ENCODE peak calls at places on chromosomes 6 and 20, in six cellular contexts. One of them, this sample, is unnamed.
A peak's percentile ranks its signal among the peaks of the same experiment; 100 is the strongest.

GRCh38 chr20:45944151-45944964 is 9.9 kb downstream of the PCIF1 start:
- ATAC-seq in left lung: peak; percentile 14
- ATAC-seq in lower lobe of right lung: no peak
- ATAC-seq in CD4-positive, CD25-positive, alpha-beta regulatory T cell: no peak
- ATAC-seq in heart right ventricle: no peak
- ATAC-seq in naive thymus-derived CD4-positive, alpha-beta T cell: peak; percentile 41
- ATAC-seq in this sample: no peak

GRCh38 chr6:134774244-134774643 is 175.7 kb downstream of the ALDH8A1 start:
- ATAC-seq in left lung: no peak
- ATAC-seq in heart right ventricle: no peak
- ATAC-seq in lower lobe of right lung: no peak
- ATAC-seq in CD4-positive, CD25-positive, alpha-beta regulatory T cell: no peak
- ATAC-seq in naive thymus-derived CD4-positive, alpha-beta T cell: no peak
- ATAC-seq in this sample: no peak

GRCh38 chr6:81906709-81907204 is 154.3 kb upstream of the TENT5A start:
- ATAC-seq in CD4-positive, CD25-positive, alpha-beta regulatory T cell: no peak
- ATAC-seq in left lung: no peak
- ATAC-seq in lower lobe of right lung: no peak
- ATAC-seq in heart right ventricle: peak; percentile 76
- ATAC-seq in naive thymus-derived CD4-positive, alpha-beta T cell: no peak
- ATAC-seq in this sample: no peak

GRCh38 chr20:38231786-38232130 is 28.8 kb downstream of the KIAA1755 start:
- ATAC-seq in CD4-positive, CD25-positive, alpha-beta regulatory T cell: no peak
- ATAC-seq in naive thymus-derived CD4-positive, alpha-beta T cell: no peak
- ATAC-seq in left lung: peak; percentile 58
- ATAC-seq in heart right ventricle: peak; percentile 72
- ATAC-seq in lower lobe of right lung: peak; percentile 21
- ATAC-seq in this sample: peak; percentile 74

GRCh38 chr20:15491564-15491963 is 1081.7 kb downstream of the KIF16B start:
- ATAC-seq in left lung: peak; percentile 64
- ATAC-seq in naive thymus-derived CD4-positive, alpha-beta T cell: no peak
- ATAC-seq in lower lobe of right lung: peak; percentile 48
- ATAC-seq in CD4-positive, CD25-positive, alpha-beta regulatory T cell: no peak
- ATAC-seq in heart right ventricle: no peak
- ATAC-seq in this sample: no peak

GRCh38 chr20:35849726-35850125 is 77.9 kb downstream of the PHF20 start:
- ATAC-seq in CD4-positive, CD25-positive, alpha-beta regulatory T cell: no peak
- ATAC-seq in lower lobe of right lung: no peak
- ATAC-seq in heart right ventricle: no peak
- ATAC-seq in naive thymus-derived CD4-positive, alpha-beta T cell: no peak
- ATAC-seq in left lung: no peak
- ATAC-seq in this sample: no peak

GRCh38 chr20:775679-776135 is 7.4 kb upstream of the SLC52A3 start:
- ATAC-seq in CD4-positive, CD25-positive, alpha-beta regulatory T cell: no peak
- ATAC-seq in lower lobe of right lung: no peak
- ATAC-seq in left lung: peak; percentile 62
- ATAC-seq in heart right ventricle: peak; percentile 70
- ATAC-seq in naive thymus-derived CD4-positive, alpha-beta T cell: no peak
- ATAC-seq in this sample: no peak

GRCh38 chr6:130858498-130859160 is 31.4 kb downstream of the SMLR1 start:
- ATAC-seq in lower lobe of right lung: no peak
- ATAC-seq in naive thymus-derived CD4-positive, alpha-beta T cell: no peak
- ATAC-seq in heart right ventricle: no peak
- ATAC-seq in CD4-positive, CD25-positive, alpha-beta regulatory T cell: no peak
- ATAC-seq in left lung: no peak
- ATAC-seq in this sample: no peak

GRCh38 chr6:121523628-121524027 is 88.2 kb downstream of the GJA1 start:
- ATAC-seq in heart right ventricle: no peak
- ATAC-seq in naive thymus-derived CD4-positive, alpha-beta T cell: no peak
- ATAC-seq in left lung: no peak
- ATAC-seq in lower lobe of right lung: no peak
- ATAC-seq in CD4-positive, CD25-positive, alpha-beta regulatory T cell: no peak
- ATAC-seq in this sample: no peak

GRCh38 chr20:9070304-9070703 is 1.4 kb downstream of the PLCB4 start:
- ATAC-seq in naive thymus-derived CD4-positive, alpha-beta T cell: no peak
- ATAC-seq in heart right ventricle: no peak
- ATAC-seq in left lung: no peak
- ATAC-seq in CD4-positive, CD25-positive, alpha-beta regulatory T cell: no peak
- ATAC-seq in lower lobe of right lung: no peak
- ATAC-seq in this sample: no peak

GRCh38 chr20:56429941-56430340 is 17.9 kb downstream of the CASS4 start:
- ATAC-seq in heart right ventricle: no peak
- ATAC-seq in lower lobe of right lung: no peak
- ATAC-seq in CD4-positive, CD25-positive, alpha-beta regulatory T cell: no peak
- ATAC-seq in naive thymus-derived CD4-positive, alpha-beta T cell: no peak
- ATAC-seq in left lung: no peak
- ATAC-seq in this sample: no peak

GRCh38 chr20:29119141-29119540 is 2138.3 kb upstream of the DEFB115 start:
- ATAC-seq in CD4-positive, CD25-positive, alpha-beta regulatory T cell: no peak
- ATAC-seq in naive thymus-derived CD4-positive, alpha-beta T cell: no peak
- ATAC-seq in heart right ventricle: no peak
- ATAC-seq in lower lobe of right lung: no peak
- ATAC-seq in left lung: no peak
- ATAC-seq in this sample: no peak

GRCh38 chr6:2038096-2038495 is 207.3 kb downstream of the GMDS start:
- ATAC-seq in heart right ventricle: no peak
- ATAC-seq in left lung: peak; percentile 40
- ATAC-seq in CD4-positive, CD25-positive, alpha-beta regulatory T cell: peak; percentile 81
- ATAC-seq in naive thymus-derived CD4-positive, alpha-beta T cell: peak; percentile 92
- ATAC-seq in lower lobe of right lung: peak; percentile 44
- ATAC-seq in this sample: no peak

GRCh38 chr6:73471686-73472290 is 10.3 kb downstream of the MTO1 start:
- ATAC-seq in CD4-positive, CD25-positive, alpha-beta regulatory T cell: no peak
- ATAC-seq in naive thymus-derived CD4-positive, alpha-beta T cell: no peak
- ATAC-seq in lower lobe of right lung: no peak
- ATAC-seq in heart right ventricle: no peak
- ATAC-seq in left lung: no peak
- ATAC-seq in this sample: no peak

GRCh38 chr6:118708736-118709135 is 57.3 kb upstream of the CEP85L start:
- ATAC-seq in heart right ventricle: no peak
- ATAC-seq in left lung: no peak
- ATAC-seq in lower lobe of right lung: no peak
- ATAC-seq in naive thymus-derived CD4-positive, alpha-beta T cell: no peak
- ATAC-seq in CD4-positive, CD25-positive, alpha-beta regulatory T cell: no peak
- ATAC-seq in this sample: no peak

GRCh38 chr6:23529902-23530301 is 596.1 kb upstream of the NRSN1 start:
- ATAC-seq in left lung: no peak
- ATAC-seq in lower lobe of right lung: no peak
- ATAC-seq in naive thymus-derived CD4-positive, alpha-beta T cell: no peak
- ATAC-seq in CD4-positive, CD25-positive, alpha-beta regulatory T cell: no peak
- ATAC-seq in heart right ventricle: no peak
- ATAC-seq in this sample: no peak

GRCh38 chr6:157284738-157285421 is 38.4 kb downstream of the TMEM242 start:
- ATAC-seq in naive thymus-derived CD4-positive, alpha-beta T cell: no peak
- ATAC-seq in lower lobe of right lung: no peak
- ATAC-seq in left lung: no peak
- ATAC-seq in heart right ventricle: no peak
- ATAC-seq in CD4-positive, CD25-positive, alpha-beta regulatory T cell: no peak
- ATAC-seq in this sample: no peak

GRCh38 chr6:167682546-167683027 is 144.1 kb upstream of the AFDN start:
- ATAC-seq in left lung: no peak
- ATAC-seq in naive thymus-derived CD4-positive, alpha-beta T cell: no peak
- ATAC-seq in heart right ventricle: peak; percentile 3
- ATAC-seq in lower lobe of right lung: no peak
- ATAC-seq in CD4-positive, CD25-positive, alpha-beta regulatory T cell: no peak
- ATAC-seq in this sample: no peak

GRCh38 chr6:126077810-126078791 is 91.8 kb downstream of the TRMT11 start:
- ATAC-seq in left lung: peak; percentile 34
- ATAC-seq in naive thymus-derived CD4-positive, alpha-beta T cell: no peak
- ATAC-seq in CD4-positive, CD25-positive, alpha-beta regulatory T cell: no peak
- ATAC-seq in lower lobe of right lung: peak; percentile 65
- ATAC-seq in heart right ventricle: no peak
- ATAC-seq in this sample: peak; percentile 86

GRCh38 chr6:7615611-7616383 is 25.8 kb downstream of the SNRNP48 start:
- ATAC-seq in naive thymus-derived CD4-positive, alpha-beta T cell: peak; percentile 51
- ATAC-seq in left lung: peak; percentile 82
- ATAC-seq in heart right ventricle: peak; percentile 75
- ATAC-seq in lower lobe of right lung: peak; percentile 68
- ATAC-seq in CD4-positive, CD25-positive, alpha-beta regulatory T cell: no peak
- ATAC-seq in this sample: no peak

GRCh38 chr20:14488756-14489479 is 151.5 kb upstream of the FLRT3 start:
- ATAC-seq in heart right ventricle: no peak
- ATAC-seq in left lung: no peak
- ATAC-seq in lower lobe of right lung: no peak
- ATAC-seq in CD4-positive, CD25-positive, alpha-beta regulatory T cell: no peak
- ATAC-seq in naive thymus-derived CD4-positive, alpha-beta T cell: no peak
- ATAC-seq in this sample: no peak

GRCh38 chr20:12936020-12936419 is 72.8 kb upstream of the SPTLC3 start:
- ATAC-seq in heart right ventricle: no peak
- ATAC-seq in naive thymus-derived CD4-positive, alpha-beta T cell: no peak
- ATAC-seq in left lung: peak; percentile 43
- ATAC-seq in lower lobe of right lung: no peak
- ATAC-seq in CD4-positive, CD25-positive, alpha-beta regulatory T cell: no peak
- ATAC-seq in this sample: no peak

GRCh38 chr6:108767418-108768175 is 80.6 kb upstream of the ARMC2 start:
- ATAC-seq in CD4-positive, CD25-positive, alpha-beta regulatory T cell: no peak
- ATAC-seq in heart right ventricle: no peak
- ATAC-seq in left lung: peak; percentile 81
- ATAC-seq in naive thymus-derived CD4-positive, alpha-beta T cell: no peak
- ATAC-seq in lower lobe of right lung: peak; percentile 46
- ATAC-seq in this sample: no peak

GRCh38 chr6:34358389-34358906 is 34.0 kb downstream of the NUDT3 start:
- ATAC-seq in lower lobe of right lung: no peak
- ATAC-seq in CD4-positive, CD25-positive, alpha-beta regulatory T cell: no peak
- ATAC-seq in heart right ventricle: peak; percentile 55
- ATAC-seq in left lung: no peak
- ATAC-seq in naive thymus-derived CD4-positive, alpha-beta T cell: no peak
- ATAC-seq in this sample: no peak

GRCh38 chr20:53911301-53911700 is 159.1 kb downstream of the BCAS1 start:
- ATAC-seq in naive thymus-derived CD4-positive, alpha-beta T cell: no peak
- ATAC-seq in lower lobe of right lung: no peak
- ATAC-seq in left lung: no peak
- ATAC-seq in CD4-positive, CD25-positive, alpha-beta regulatory T cell: no peak
- ATAC-seq in heart right ventricle: no peak
- ATAC-seq in this sample: no peak
- H3K4me1 ChIP-seq in naive thymus-derived CD4-positive, alpha-beta T cell: peaks cover 5% of the 10 kb centered on the region
- H3K4me1 ChIP-seq in lower lobe of right lung: peaks cover 23% of the 10 kb centered on the region
- H3K4me1 ChIP-seq in left lung: peaks cover under 1% of the 10 kb centered on the region
- H3K4me1 ChIP-seq in CD4-positive, CD25-positive, alpha-beta regulatory T cell: peaks cover 15% of the 10 kb centered on the region
- H3K4me1 ChIP-seq in heart right ventricle: peaks cover 13% of the 10 kb centered on the region
- H3K4me1 ChIP-seq in this sample: peaks cover 4% of the 10 kb centered on the region

GRCh38 chr6:3424185-3424927 is 32.5 kb downstream of the SLC22A23 start:
- ATAC-seq in lower lobe of right lung: no peak
- ATAC-seq in naive thymus-derived CD4-positive, alpha-beta T cell: no peak
- ATAC-seq in left lung: no peak
- ATAC-seq in heart right ventricle: no peak
- ATAC-seq in CD4-positive, CD25-positive, alpha-beta regulatory T cell: no peak
- ATAC-seq in this sample: no peak

GRCh38 chr6:3422457-3422816 is 34.4 kb downstream of the SLC22A23 start:
- ATAC-seq in left lung: no peak
- ATAC-seq in lower lobe of right lung: no peak
- ATAC-seq in heart right ventricle: no peak
- ATAC-seq in CD4-positive, CD25-positive, alpha-beta regulatory T cell: no peak
- ATAC-seq in naive thymus-derived CD4-positive, alpha-beta T cell: no peak
- ATAC-seq in this sample: no peak

GRCh38 chr6:3425574-3425973 is 31.3 kb downstream of the SLC22A23 start:
- ATAC-seq in left lung: no peak
- ATAC-seq in naive thymus-derived CD4-positive, alpha-beta T cell: no peak
- ATAC-seq in heart right ventricle: no peak
- ATAC-seq in lower lobe of right lung: no peak
- ATAC-seq in CD4-positive, CD25-positive, alpha-beta regulatory T cell: no peak
- ATAC-seq in this sample: no peak

GRCh38 chr6:3421763-3422456 is 34.9 kb downstream of the SLC22A23 start:
- ATAC-seq in left lung: peak; percentile 13
- ATAC-seq in lower lobe of right lung: no peak
- ATAC-seq in heart right ventricle: no peak
- ATAC-seq in naive thymus-derived CD4-positive, alpha-beta T cell: no peak
- ATAC-seq in CD4-positive, CD25-positive, alpha-beta regulatory T cell: no peak
- ATAC-seq in this sample: no peak

GRCh38 chr6:3423439-3424184 is 33.2 kb downstream of the SLC22A23 start:
- ATAC-seq in CD4-positive, CD25-positive, alpha-beta regulatory T cell: no peak
- ATAC-seq in left lung: no peak
- ATAC-seq in naive thymus-derived CD4-positive, alpha-beta T cell: no peak
- ATAC-seq in heart right ventricle: no peak
- ATAC-seq in lower lobe of right lung: no peak
- ATAC-seq in this sample: no peak
- H3K4me1 ChIP-seq in CD4-positive, CD25-positive, alpha-beta regulatory T cell: no peaks in the 10 kb centered on the region
- H3K4me1 ChIP-seq in left lung: no peaks in the 10 kb centered on the region
- H3K4me1 ChIP-seq in naive thymus-derived CD4-positive, alpha-beta T cell: no peaks in the 10 kb centered on the region
- H3K4me1 ChIP-seq in heart right ventricle: peaks cover 7% of the 10 kb centered on the region
- H3K4me1 ChIP-seq in lower lobe of right lung: peaks cover 15% of the 10 kb centered on the region
- H3K4me1 ChIP-seq in this sample: peaks cover 25% of the 10 kb centered on the region

DNA sequence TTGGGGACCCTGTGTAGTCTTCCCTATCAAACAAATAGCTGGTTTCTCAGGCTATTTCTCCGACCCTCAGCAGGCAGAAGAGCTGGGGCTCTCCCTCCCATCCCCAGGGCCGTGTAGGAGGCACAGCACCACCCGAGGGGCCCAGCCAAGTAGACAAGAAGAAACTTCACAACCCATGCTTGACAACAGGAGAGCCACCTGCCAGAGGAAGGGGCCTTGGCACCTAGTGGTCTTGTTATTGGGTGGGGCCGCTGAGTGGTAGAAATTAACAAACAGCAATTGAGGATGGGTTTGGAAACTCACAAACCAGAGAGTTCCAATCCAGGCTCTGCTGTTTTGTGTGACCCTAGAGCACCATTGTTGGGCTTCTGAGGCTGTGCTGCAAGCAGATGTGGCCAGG is 108.5 kb upstream of the CHD6 start:
- ATAC-seq in left lung: no peak
- ATAC-seq in naive thymus-derived CD4-positive, alpha-beta T cell: no peak
- ATAC-seq in CD4-positive, CD25-positive, alpha-beta regulatory T cell: no peak
- ATAC-seq in heart right ventricle: no peak
- ATAC-seq in lower lobe of right lung: no peak
- ATAC-seq in this sample: no peak
- H3K4me1 ChIP-seq in left lung: no peaks in the 10 kb centered on the region
- H3K4me1 ChIP-seq in naive thymus-derived CD4-positive, alpha-beta T cell: no peaks in the 10 kb centered on the region
- H3K4me1 ChIP-seq in CD4-positive, CD25-positive, alpha-beta regulatory T cell: no peaks in the 10 kb centered on the region
- H3K4me1 ChIP-seq in heart right ventricle: no peaks in the 10 kb centered on the region
- H3K4me1 ChIP-seq in lower lobe of right lung: no peaks in the 10 kb centered on the region
- H3K4me1 ChIP-seq in this sample: no peaks in the 10 kb centered on the region

GRCh38 chr20:4008877-4009276 is 6.5 kb downstream of the RNF24 start:
- ATAC-seq in naive thymus-derived CD4-positive, alpha-beta T cell: no peak
- ATAC-seq in heart right ventricle: no peak
- ATAC-seq in lower lobe of right lung: no peak
- ATAC-seq in left lung: no peak
- ATAC-seq in CD4-positive, CD25-positive, alpha-beta regulatory T cell: no peak
- ATAC-seq in this sample: no peak
- H3K4me1 ChIP-seq in naive thymus-derived CD4-positive, alpha-beta T cell: no peaks in the 10 kb centered on the region
- H3K4me1 ChIP-seq in heart right ventricle: peaks cover 11% of the 10 kb centered on the region
- H3K4me1 ChIP-seq in lower lobe of right lung: peaks cover 34% of the 10 kb centered on the region
- H3K4me1 ChIP-seq in left lung: peaks cover 24% of the 10 kb centered on the region
- H3K4me1 ChIP-seq in CD4-positive, CD25-positive, alpha-beta regulatory T cell: peaks cover 3% of the 10 kb centered on the region
- H3K4me1 ChIP-seq in this sample: peaks cover 53% of the 10 kb centered on the region

GRCh38 chr6:143743256-143744166 is 65.7 kb downstream of the PHACTR2 start:
- ATAC-seq in lower lobe of right lung: no peak
- ATAC-seq in CD4-positive, CD25-positive, alpha-beta regulatory T cell: no peak
- ATAC-seq in naive thymus-derived CD4-positive, alpha-beta T cell: no peak
- ATAC-seq in left lung: peak; percentile 16
- ATAC-seq in heart right ventricle: peak; percentile 46
- ATAC-seq in this sample: no peak
- H3K4me1 ChIP-seq in lower lobe of right lung: peaks cover 62% of the 10 kb centered on the region
- H3K4me1 ChIP-seq in CD4-positive, CD25-positive, alpha-beta regulatory T cell: no peaks in the 10 kb centered on the region
- H3K4me1 ChIP-seq in naive thymus-derived CD4-positive, alpha-beta T cell: no peaks in the 10 kb centered on the region
- H3K4me1 ChIP-seq in left lung: peaks cover 52% of the 10 kb centered on the region
- H3K4me1 ChIP-seq in heart right ventricle: peaks cover 62% of the 10 kb centered on the region
- H3K4me1 ChIP-seq in this sample: peaks cover 2% of the 10 kb centered on the region